ENCODE peak calls at places on chromosomes 16 and 17, in seven cellular contexts. Y is memory B cell; B is stimulated activated CD4-positive, alpha-beta T cell treated with anti-CD3 and anti-CD28 coated beads, Interleukin-1b, Interleukin-23, amount 100 ng/mL, for 1 hour; K is NCI-H2081 treated with DMSO at 0.1 percent for 48 hours; W is non-pigmented ciliary epithelial cell; R is SHP77; G is glutamatergic neuron. I is an unnamed sample.

GRCh38 chr17:47388825-47389224 is 65.1 kb downstream of the EFCAB13 start:
- DNase-seq in Y (no peak), B (no peak), K (no peak), W (no peak), R (no peak), G (no peak), I (no peak)

GRCh38 chr17:9016941-9017552 is 4.3 kb upstream of the NTN1 start:
- DNase-seq in Y (no peak), B (no peak), K (no peak), W (no peak), R (no peak), G (no peak), I (no peak)

GRCh38 chr17:75096082-75096625 is 8.4 kb downstream of the SLC16A5 start:
- DNase-seq in Y (no peak), B (no peak), K (no peak), W (no peak), R (peak), G (no peak), I (peak)

GRCh38 chr16:58338205-58338604 is 43.4 kb upstream of the PRSS54 start:
- DNase-seq in Y (no peak), B (no peak), K (no peak), W (no peak), R (no peak), G (no peak), I (no peak)

GRCh38 chr17:6701719-6702118 is 11.4 kb downstream of the SLC13A5 start:
- DNase-seq in Y (no peak), B (no peak), K (no peak), W (no peak), R (no peak), G (peak), I (no peak)

GRCh38 chr16:48330847-48331204 is 54.4 kb downstream of the SIAH1 start:
- DNase-seq in Y (no peak), B (no peak), K (no peak), W (no peak), R (no peak), G (no peak), I (no peak)

GRCh38 chr16:50311891-50312501 is 45.6 kb downstream of the ADCY7 start:
- DNase-seq in Y (no peak), B (no peak), K (no peak), W (no peak), R (no peak), G (no peak), I (no peak)

GRCh38 chr16:90020838-90021382 is 1.7 kb upstream of the DBNDD1 start:
- DNase-seq in Y (no peak), B (no peak), K (peak), W (peak), R (peak), G (no peak), I (no peak)

GRCh38 chr16:11042205-11042604 is 97.8 kb downstream of the CLEC16A start:
- DNase-seq in Y (no peak), B (no peak), K (no peak), W (no peak), R (no peak), G (no peak), I (no peak)

GRCh38 chr17:59366773-59367656 is 35.6 kb downstream of the YPEL2 start:
- DNase-seq in Y (no peak), B (no peak), K (no peak), W (peak), R (peak), G (no peak), I (no peak)

GRCh38 chr17:67082110-67082509 is 37.8 kb downstream of the CACNG1 start:
- DNase-seq in Y (no peak), B (no peak), K (no peak), W (no peak), R (no peak), G (no peak), I (no peak)

GRCh38 chr17:49748791-49749190 is 15.1 kb downstream of the FAM117A start:
- DNase-seq in Y (peak), B (no peak), K (no peak), W (no peak), R (no peak), G (no peak), I (peak)